ENCODE peak calls at places on chromosome 9, in nine cellular contexts. H is fibroblast of pulmonary artery, D is A549, Y is Panc1, R is ascending aorta, T is heart left ventricle, J is RWPE2, E is AG04450, V is cardiac muscle cell. B is an unnamed sample.

GRCh38 chr9:87223397-87224246 is 274.0 kb upstream of the DAPK1 start:
- DNase-seq in H (peak), D (no peak), Y (no peak), R (no peak), T (no peak), J (no peak), E (no peak), V (no peak), B (no peak)

GRCh38 chr9:129627556-129628492 is 1.9 kb downstream of the NTMT1 start:
- DNase-seq in H (no peak), D (no peak), Y (no peak), R (no peak), T (no peak), J (no peak), E (no peak), V (no peak), B (no peak)

GRCh38 chr9:86545085-86545484 is 190.9 kb upstream of the TUT7 start:
- DNase-seq in H (no peak), D (no peak), Y (no peak), R (no peak), T (no peak), J (no peak), E (no peak), V (no peak), B (no peak)

GRCh38 chr9:98600631-98601030 is 108.1 kb downstream of the GABBR2 start:
- DNase-seq in H (no peak), D (no peak), Y (no peak), R (no peak), T (no peak), J (no peak), E (no peak), V (no peak), B (no peak)

GRCh38 chr9:135901036-135901758 is 6.1 kb downstream of the CAMSAP1 start:
- DNase-seq in H (no peak), D (no peak), Y (no peak), R (no peak), T (no peak), J (no peak), E (no peak), V (no peak), B (no peak)

GRCh38 chr9:131361202-131361833 is 32.6 kb upstream of the PRRC2B start:
- DNase-seq in H (no peak), D (no peak), Y (no peak), R (no peak), T (no peak), J (no peak), E (no peak), V (peak), B (peak)

GRCh38 chr9:136255896-136256890 is 10.6 kb upstream of the QSOX2 start:
- DNase-seq in H (no peak), D (peak), Y (no peak), R (no peak), T (no peak), J (no peak), E (no peak), V (no peak), B (no peak)

GRCh38 chr9:133843751-133844373 is 105.7 kb upstream of the SARDH start:
- DNase-seq in H (no peak), D (no peak), Y (no peak), R (no peak), T (no peak), J (no peak), E (no peak), V (peak), B (no peak)

GRCh38 chr9:117696141-117696540 is 8.1 kb upstream of the TLR4 start:
- DNase-seq in H (peak), D (no peak), Y (no peak), R (no peak), T (no peak), J (no peak), E (no peak), V (no peak), B (no peak)

GRCh38 chr9:72728031-72728770 is 206.8 kb downstream of the TMC1 start:
- DNase-seq in H (no peak), D (no peak), Y (no peak), R (no peak), T (no peak), J (no peak), E (no peak), V (no peak), B (no peak)

GRCh38 chr9:16542290-16542689 is 328.2 kb downstream of the BNC2 start:
- DNase-seq in H (peak), D (no peak), Y (no peak), R (no peak), T (no peak), J (no peak), E (no peak), V (no peak), B (no peak)

GRCh38 chr9:72509635-72510034 is 11.8 kb upstream of the TMC1 start:
- DNase-seq in H (peak), D (no peak), Y (no peak), R (no peak), T (no peak), J (no peak), E (no peak), V (no peak), B (no peak)

GRCh38 chr9:120845255-120845654 is 2.5 kb upstream of the PSMD5 start:
- DNase-seq in H (no peak), D (no peak), Y (no peak), R (no peak), T (no peak), J (no peak), E (no peak), V (no peak), B (no peak)

GRCh38 chr9:120839146-120839545 is 3.6 kb downstream of the PSMD5 start:
- DNase-seq in H (peak), D (no peak), Y (no peak), R (no peak), T (no peak), J (no peak), E (no peak), V (no peak), B (peak)

GRCh38 chr9:120841930-120842684 is 615 bp downstream of the PSMD5 start:
- DNase-seq in H (no peak), D (peak), Y (no peak), R (no peak), T (no peak), J (no peak), E (no peak), V (peak), B (no peak)

GRCh38 chr9:120846251-120846869 is 3.6 kb upstream of the PSMD5 start:
- DNase-seq in H (no peak), D (no peak), Y (no peak), R (no peak), T (no peak), J (no peak), E (no peak), V (no peak), B (no peak)

DNA sequence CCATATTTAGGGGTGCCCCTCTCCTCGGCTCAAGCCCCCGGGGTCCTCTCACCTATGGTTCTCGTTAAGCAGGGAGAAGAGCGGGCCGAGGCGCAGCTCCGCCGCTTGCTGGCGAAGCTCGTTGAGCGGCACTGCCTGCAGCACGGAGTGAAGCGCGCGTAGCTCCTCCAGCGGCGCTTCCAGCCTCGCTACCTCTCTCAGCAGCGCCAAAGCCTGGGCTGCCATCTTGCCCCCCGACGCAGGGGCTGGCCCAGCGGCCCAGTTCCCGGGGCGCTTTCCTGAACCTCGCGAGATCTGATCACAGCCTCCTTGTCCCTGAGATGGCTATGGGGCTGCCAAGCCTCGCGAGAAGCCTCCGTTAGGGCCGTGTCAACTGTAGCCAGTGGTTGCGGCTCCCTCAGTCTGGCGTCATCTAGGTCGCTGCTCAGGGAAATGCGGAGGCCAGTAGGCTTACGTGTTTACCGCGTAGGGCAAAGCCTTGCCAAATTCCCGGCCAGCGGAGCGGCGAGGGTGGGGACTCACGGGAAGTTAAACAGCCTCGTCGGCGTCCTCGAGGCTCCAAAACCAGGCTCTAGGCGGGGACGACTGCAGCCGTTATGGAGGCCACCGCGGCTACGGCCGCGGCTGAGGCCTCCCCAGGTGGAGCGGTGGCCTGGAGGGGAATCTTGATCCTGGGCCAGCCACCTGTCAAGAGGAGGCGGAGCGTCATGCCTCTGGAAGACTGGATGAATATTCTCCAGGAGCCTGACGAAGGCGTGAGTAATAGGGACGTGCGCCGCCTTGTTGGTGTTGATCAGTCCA is at the start of gene PSMD5:
- DNase-seq in H (peak), D (peak), Y (peak), R (peak), T (peak), J (peak), E (peak), V (peak), B (peak)
- TF ChIP-seq CTCF in H (no peak), D (no peak), Y (no peak), R (no peak), T (no peak), J (no peak), E (no peak), V (no peak), B (no peak)

DNA sequence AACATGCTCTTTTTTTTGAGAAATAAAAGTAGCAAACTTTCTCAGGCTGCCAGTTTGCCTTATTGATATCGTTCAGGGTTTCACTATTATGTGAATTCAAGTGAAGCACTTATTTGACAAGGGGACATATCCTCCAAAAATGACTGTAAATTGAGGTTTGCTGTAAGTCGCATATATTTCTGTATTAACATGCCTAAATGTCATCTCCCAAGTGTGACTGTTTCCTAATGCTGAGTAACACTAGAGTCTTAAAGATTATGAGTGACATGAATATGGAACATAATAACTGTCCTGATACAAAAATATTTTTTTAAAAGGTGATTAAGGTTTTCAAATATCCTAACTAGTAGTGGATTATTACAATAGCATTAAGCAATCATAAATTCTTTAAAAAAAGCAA is 3.7 kb downstream of the NFIB start:
- DNase-seq in H (no peak), D (no peak), Y (no peak), R (no peak), T (no peak), J (no peak), E (no peak), V (no peak), B (no peak)
- H3K4me3 ChIP-seq in H (peak), D (peak), Y (peak), R (peak), T (peak), J (peak), E (no peak), V (no peak), B (peak)

DNA sequence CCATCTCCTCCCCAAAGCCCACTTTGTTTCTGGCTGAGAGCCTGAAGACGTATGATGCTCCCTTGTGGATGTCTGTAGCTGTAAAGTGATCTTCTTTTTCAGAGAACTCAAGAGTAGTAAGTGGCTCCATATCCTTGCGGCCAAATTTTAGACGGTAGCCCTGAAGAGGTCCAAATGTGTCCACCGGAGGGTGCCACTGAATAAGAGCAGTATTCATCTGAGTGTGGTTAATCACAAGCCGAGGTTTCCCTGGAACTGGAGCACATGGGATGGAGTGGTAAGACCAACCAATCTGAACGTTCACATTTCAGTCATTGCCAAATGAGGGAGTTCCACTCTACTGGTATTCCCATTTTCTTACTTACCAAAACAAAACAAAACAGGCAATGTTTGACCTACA is 686.5 kb upstream of the DMAC1 start:
- DNase-seq in H (peak), D (no peak), Y (no peak), R (no peak), T (peak), J (no peak), E (no peak), V (peak), B (peak)
- TF ChIP-seq CTCF in H (peak), D (no peak), Y (peak), R (no peak), T (peak), J (peak), E (no peak), V (peak), B (peak)

GRCh38 chr9:92147030-92147853 is 32.0 kb upstream of the SPTLC1 start:
- DNase-seq in H (peak), D (peak), Y (no peak), R (no peak), T (no peak), J (peak), E (peak), V (no peak), B (peak)

GRCh38 chr9:92142329-92142728 is 27.1 kb upstream of the SPTLC1 start:
- DNase-seq in H (no peak), D (no peak), Y (no peak), R (no peak), T (no peak), J (no peak), E (no peak), V (no peak), B (no peak)

GRCh38 chr9:92151691-92152393 is 36.6 kb upstream of the SPTLC1 start:
- DNase-seq in H (peak), D (no peak), Y (no peak), R (no peak), T (no peak), J (no peak), E (peak), V (peak), B (no peak)

GRCh38 chr9:92146610-92147009 is 31.4 kb upstream of the SPTLC1 start:
- DNase-seq in H (peak), D (no peak), Y (no peak), R (no peak), T (no peak), J (no peak), E (no peak), V (no peak), B (no peak)

GRCh38 chr9:92147854-92148184 is 32.6 kb upstream of the SPTLC1 start:
- DNase-seq in H (peak), D (no peak), Y (no peak), R (no peak), T (no peak), J (no peak), E (no peak), V (no peak), B (no peak)
- H3K4me3 ChIP-seq in H (no peak), D (no peak), Y (no peak), R (no peak), T (no peak), J (no peak), E (no peak), V (no peak), B (no peak)

GRCh38 chr9:95265960-95266359 is 51.5 kb downstream of the FANCC start:
- DNase-seq in H (no peak), D (no peak), Y (no peak), R (no peak), T (no peak), J (no peak), E (no peak), V (no peak), B (no peak)

GRCh38 chr9:95261890-95262289 is 55.6 kb downstream of the FANCC start:
- DNase-seq in H (peak), D (no peak), Y (no peak), R (no peak), T (no peak), J (no peak), E (no peak), V (no peak), B (no peak)

GRCh38 chr9:95268681-95269080 is 48.8 kb downstream of the FANCC start:
- DNase-seq in H (peak), D (peak), Y (no peak), R (no peak), T (no peak), J (no peak), E (no peak), V (peak), B (no peak)

GRCh38 chr9:95266649-95267048 is 50.9 kb downstream of the FANCC start:
- DNase-seq in H (no peak), D (no peak), Y (no peak), R (no peak), T (no peak), J (no peak), E (no peak), V (no peak), B (no peak)

DNA sequence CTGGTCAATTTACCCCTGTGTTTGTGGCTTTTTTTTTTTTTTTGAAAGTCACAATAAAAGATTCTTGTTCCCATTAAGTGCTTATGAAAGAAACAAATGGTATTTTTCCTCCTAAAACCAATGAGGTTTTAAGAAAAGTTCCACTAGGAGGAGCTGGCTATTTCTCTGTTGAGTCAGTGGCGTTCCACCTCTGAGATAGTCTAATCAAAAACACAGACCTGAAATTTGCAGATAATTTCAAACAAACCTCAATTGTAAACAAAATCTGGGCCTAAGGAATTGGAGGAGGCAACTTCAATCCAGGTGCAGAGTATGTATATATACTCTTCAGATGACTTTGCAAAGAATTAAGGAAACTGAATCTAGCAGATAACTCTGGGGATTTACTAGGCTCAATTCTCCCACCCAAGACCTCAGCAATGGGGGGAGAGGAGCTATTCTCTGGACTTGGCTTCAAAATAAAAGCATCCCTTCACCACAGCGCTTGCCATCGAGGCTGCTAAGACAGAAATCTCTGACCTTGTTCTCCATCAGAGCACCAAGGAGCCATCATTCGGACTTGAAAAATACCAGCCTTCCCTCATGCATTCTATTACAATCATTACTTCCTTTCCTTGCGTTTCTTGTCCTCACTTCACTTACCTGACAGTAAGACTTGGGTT is 52.4 kb downstream of the FANCC start:
- DNase-seq in H (peak), D (no peak), Y (no peak), R (no peak), T (no peak), J (no peak), E (peak), V (peak), B (no peak)
- TF ChIP-seq CTCF in H (peak), D (peak), Y (peak), R (no peak), T (peak), J (peak), E (peak), V (peak), B (peak)

GRCh38 chr9:710951-711745 is 130.3 kb upstream of the DMRT1 start:
- DNase-seq in H (no peak), D (no peak), Y (no peak), R (no peak), T (no peak), J (no peak), E (no peak), V (no peak), B (no peak)

GRCh38 chr9:706073-706472 is 135.4 kb upstream of the DMRT1 start:
- DNase-seq in H (no peak), D (no peak), Y (no peak), R (no peak), T (no peak), J (no peak), E (no peak), V (no peak), B (no peak)

GRCh38 chr9:708556-709432 is 132.7 kb upstream of the DMRT1 start:
- DNase-seq in H (no peak), D (no peak), Y (no peak), R (no peak), T (no peak), J (no peak), E (no peak), V (peak), B (no peak)

GRCh38 chr9:706606-707451 is 134.7 kb upstream of the DMRT1 start:
- DNase-seq in H (peak), D (no peak), Y (no peak), R (no peak), T (peak), J (no peak), E (no peak), V (peak), B (no peak)

GRCh38 chr9:708182-708555 is 133.3 kb upstream of the DMRT1 start:
- DNase-seq in H (no peak), D (no peak), Y (no peak), R (no peak), T (no peak), J (no peak), E (no peak), V (peak), B (no peak)
- H3K4me3 ChIP-seq in H (peak), D (no peak), Y (no peak), R (peak), T (peak), J (no peak), E (peak), V (no peak), B (peak)

DNA sequence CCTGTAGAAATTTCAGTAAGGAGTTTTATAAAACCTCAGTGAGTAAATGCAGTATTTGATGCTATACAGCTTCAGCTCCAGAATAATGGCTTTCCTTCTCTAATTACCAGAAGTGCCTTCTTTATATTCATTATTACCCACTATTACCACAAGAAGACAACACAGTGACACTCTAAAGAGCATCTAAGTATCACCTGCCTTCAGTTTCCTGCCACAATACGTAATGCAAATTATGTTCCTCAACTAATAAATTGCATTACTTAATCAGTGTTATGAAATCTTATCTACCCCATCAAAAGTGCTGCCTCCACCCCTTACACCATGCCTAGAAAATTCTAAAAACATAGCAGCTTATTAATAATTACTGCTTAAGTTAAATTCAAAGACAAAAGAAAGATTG is 91.9 kb downstream of the TRPM6 start:
- DNase-seq in H (no peak), D (no peak), Y (no peak), R (no peak), T (no peak), J (no peak), E (no peak), V (no peak), B (no peak)
- TF ChIP-seq CTCF in H (no peak), D (no peak), Y (no peak), R (no peak), T (no peak), J (no peak), E (no peak), V (no peak), B (no peak)